ENCODE peak calls at places on chromosomes 7 and 10, in four cellular contexts. One of them, this sample, is unnamed.
A peak's percentile ranks its signal among the peaks of the same experiment; 100 is the strongest.

GRCh38 chr7:117065585-117066150 is 112.4 kb downstream of the ST7 start:
- DNase-seq in foreskin keratinocyte: no peak
- DNase-seq in breast epithelium: no peak
- DNase-seq in right cardiac atrium: no peak
- DNase-seq in this sample: no peak

GRCh38 chr7:100803398-100804161 is 23.7 kb downstream of the EPHB4 start:
- DNase-seq in foreskin keratinocyte: peak; percentile 54
- DNase-seq in breast epithelium: peak; percentile 79
- DNase-seq in right cardiac atrium: peak; percentile 84
- DNase-seq in this sample: peak; percentile 84

GRCh38 chr7:4825081-4825480 is 36.7 kb downstream of the PAPOLB start:
- DNase-seq in foreskin keratinocyte: no peak
- DNase-seq in breast epithelium: no peak
- DNase-seq in right cardiac atrium: no peak
- DNase-seq in this sample: no peak

GRCh38 chr10:86899670-86900276 is 57.6 kb downstream of the MMRN2 start:
- DNase-seq in foreskin keratinocyte: no peak
- DNase-seq in breast epithelium: peak; percentile 56
- DNase-seq in right cardiac atrium: no peak
- DNase-seq in this sample: peak; percentile 73

GRCh38 chr7:117072620-117073118 is 119.4 kb downstream of the ST7 start:
- DNase-seq in foreskin keratinocyte: no peak
- DNase-seq in breast epithelium: no peak
- DNase-seq in right cardiac atrium: peak; percentile 79
- DNase-seq in this sample: no peak

GRCh38 chr10:103828107-103828506 is 27.3 kb downstream of the SH3PXD2A start:
- DNase-seq in foreskin keratinocyte: peak; percentile 85
- DNase-seq in breast epithelium: no peak
- DNase-seq in right cardiac atrium: no peak
- DNase-seq in this sample: no peak

GRCh38 chr7:114478384-114478783 is 63.8 kb downstream of the FOXP2 start:
- DNase-seq in foreskin keratinocyte: no peak
- DNase-seq in breast epithelium: no peak
- DNase-seq in right cardiac atrium: no peak
- DNase-seq in this sample: no peak

GRCh38 chr7:17528636-17529035 is 230.2 kb downstream of the AHR start:
- DNase-seq in foreskin keratinocyte: no peak
- DNase-seq in breast epithelium: no peak
- DNase-seq in right cardiac atrium: no peak
- DNase-seq in this sample: no peak

GRCh38 chr7:114952296-114952695 is 30.4 kb downstream of the MDFIC start:
- DNase-seq in foreskin keratinocyte: no peak
- DNase-seq in breast epithelium: no peak
- DNase-seq in right cardiac atrium: no peak
- DNase-seq in this sample: no peak

GRCh38 chr7:90412458-90413184 is 9.4 kb downstream of the CLDN12 start:
- DNase-seq in foreskin keratinocyte: no peak
- DNase-seq in breast epithelium: peak; percentile 74
- DNase-seq in right cardiac atrium: no peak
- DNase-seq in this sample: peak; percentile 15

GRCh38 chr7:130359276-130359857 is 14.8 kb downstream of the CPA5 start:
- DNase-seq in foreskin keratinocyte: peak; percentile 77
- DNase-seq in breast epithelium: peak; percentile 19
- DNase-seq in right cardiac atrium: no peak
- DNase-seq in this sample: no peak

GRCh38 chr7:95545007-95545615 is 51.2 kb downstream of the PDK4 start:
- DNase-seq in foreskin keratinocyte: peak; percentile 32
- DNase-seq in breast epithelium: no peak
- DNase-seq in right cardiac atrium: no peak
- DNase-seq in this sample: no peak

GRCh38 chr7:18866359-18867036 is 250.9 kb downstream of the TWIST1 start:
- DNase-seq in foreskin keratinocyte: peak; percentile 88
- DNase-seq in breast epithelium: no peak
- DNase-seq in right cardiac atrium: peak; percentile 82
- DNase-seq in this sample: no peak

GRCh38 chr7:90271753-90272152 is 26.8 kb downstream of the CFAP69 start:
- DNase-seq in foreskin keratinocyte: no peak
- DNase-seq in breast epithelium: no peak
- DNase-seq in right cardiac atrium: no peak
- DNase-seq in this sample: no peak

GRCh38 chr10:50216894-50217293 is 34.4 kb downstream of the ASAH2 start:
- DNase-seq in foreskin keratinocyte: no peak
- DNase-seq in breast epithelium: no peak
- DNase-seq in right cardiac atrium: no peak
- DNase-seq in this sample: no peak

GRCh38 chr10:75658496-75658895 is 227.1 kb downstream of the LRMDA start:
- DNase-seq in foreskin keratinocyte: no peak
- DNase-seq in breast epithelium: no peak
- DNase-seq in right cardiac atrium: no peak
- DNase-seq in this sample: no peak

GRCh38 chr10:86017841-86018734 is 348.5 kb downstream of the GRID1 start:
- DNase-seq in foreskin keratinocyte: no peak
- DNase-seq in breast epithelium: no peak
- DNase-seq in right cardiac atrium: peak; percentile 40
- DNase-seq in this sample: no peak

GRCh38 chr7:123208793-123209192 is 9.0 kb upstream of the SLC13A1 start:
- DNase-seq in foreskin keratinocyte: no peak
- DNase-seq in breast epithelium: no peak
- DNase-seq in right cardiac atrium: no peak
- DNase-seq in this sample: no peak

GRCh38 chr7:26198133-26198780 is 2.3 kb downstream of the HNRNPA2B1 start:
- DNase-seq in foreskin keratinocyte: no peak
- DNase-seq in breast epithelium: no peak
- DNase-seq in right cardiac atrium: no peak
- DNase-seq in this sample: no peak

GRCh38 chr7:45597286-45597984 is 23.3 kb downstream of the ADCY1 start:
- DNase-seq in foreskin keratinocyte: no peak
- DNase-seq in breast epithelium: no peak
- DNase-seq in right cardiac atrium: no peak
- DNase-seq in this sample: no peak

GRCh38 chr10:98619446-98619845 is 172.7 kb upstream of the HPS1 start:
- DNase-seq in foreskin keratinocyte: no peak
- DNase-seq in breast epithelium: no peak
- DNase-seq in right cardiac atrium: no peak
- DNase-seq in this sample: no peak

GRCh38 chr10:11757452-11757819 is 15.3 kb downstream of the ECHDC3 start:
- DNase-seq in foreskin keratinocyte: peak; percentile 88
- DNase-seq in breast epithelium: no peak
- DNase-seq in right cardiac atrium: peak; percentile 74
- DNase-seq in this sample: peak; percentile 38

GRCh38 chr10:88154596-88155250 is 291.3 kb downstream of the PTEN start:
- DNase-seq in foreskin keratinocyte: no peak
- DNase-seq in breast epithelium: no peak
- DNase-seq in right cardiac atrium: no peak
- DNase-seq in this sample: no peak

GRCh38 chr7:147245274-147245673 is 1128.7 kb downstream of the CNTNAP2 start:
- DNase-seq in foreskin keratinocyte: no peak
- DNase-seq in breast epithelium: no peak
- DNase-seq in right cardiac atrium: peak; percentile 17
- DNase-seq in this sample: peak; percentile 56

GRCh38 chr7:30349170-30349569 is 64.8 kb downstream of the ZNRF2 start:
- DNase-seq in foreskin keratinocyte: no peak
- DNase-seq in breast epithelium: no peak
- DNase-seq in right cardiac atrium: no peak
- DNase-seq in this sample: no peak

GRCh38 chr7:129741743-129742213 is 130.3 kb downstream of the NRF1 start:
- DNase-seq in foreskin keratinocyte: no peak
- DNase-seq in breast epithelium: no peak
- DNase-seq in right cardiac atrium: no peak
- DNase-seq in this sample: no peak

GRCh38 chr7:143381427-143382125 is 431 bp downstream of the ZYX start:
- DNase-seq in foreskin keratinocyte: no peak
- DNase-seq in breast epithelium: peak; percentile 82
- DNase-seq in right cardiac atrium: peak; percentile 79
- DNase-seq in this sample: peak; percentile 49

GRCh38 chr7:84070770-84071169 is 123.8 kb downstream of the SEMA3A start:
- DNase-seq in foreskin keratinocyte: no peak
- DNase-seq in breast epithelium: no peak
- DNase-seq in right cardiac atrium: no peak
- DNase-seq in this sample: no peak

GRCh38 chr10:18340496-18341051 is 200.3 kb downstream of the CACNB2 start:
- DNase-seq in foreskin keratinocyte: no peak
- DNase-seq in breast epithelium: no peak
- DNase-seq in right cardiac atrium: peak; percentile 32
- DNase-seq in this sample: no peak

GRCh38 chr7:55992346-55992745 is 28.0 kb downstream of the NIPSNAP2 start:
- DNase-seq in foreskin keratinocyte: no peak
- DNase-seq in breast epithelium: no peak
- DNase-seq in right cardiac atrium: no peak
- DNase-seq in this sample: no peak

GRCh38 chr10:62374862-62375710 is 917 bp downstream of the ZNF365 start:
- DNase-seq in foreskin keratinocyte: no peak
- DNase-seq in breast epithelium: no peak
- DNase-seq in right cardiac atrium: no peak
- DNase-seq in this sample: no peak

GRCh38 chr7:148014473-148014872 is 576.1 kb upstream of the C7orf33 start:
- DNase-seq in foreskin keratinocyte: no peak
- DNase-seq in breast epithelium: no peak
- DNase-seq in right cardiac atrium: no peak
- DNase-seq in this sample: no peak

GRCh38 chr7:18505870-18506460 is 10.4 kb downstream of the HDAC9 start:
- DNase-seq in foreskin keratinocyte: no peak
- DNase-seq in breast epithelium: no peak
- DNase-seq in right cardiac atrium: no peak
- DNase-seq in this sample: no peak

GRCh38 chr7:86598311-86598710 is 45.4 kb upstream of the GRM3 start:
- DNase-seq in foreskin keratinocyte: no peak
- DNase-seq in breast epithelium: no peak
- DNase-seq in right cardiac atrium: no peak
- DNase-seq in this sample: peak; percentile 36

GRCh38 chr7:73437699-73438416 is 4.3 kb downstream of the FZD9 start:
- DNase-seq in foreskin keratinocyte: no peak
- DNase-seq in breast epithelium: no peak
- DNase-seq in right cardiac atrium: peak; percentile 22
- DNase-seq in this sample: no peak

DNA sequence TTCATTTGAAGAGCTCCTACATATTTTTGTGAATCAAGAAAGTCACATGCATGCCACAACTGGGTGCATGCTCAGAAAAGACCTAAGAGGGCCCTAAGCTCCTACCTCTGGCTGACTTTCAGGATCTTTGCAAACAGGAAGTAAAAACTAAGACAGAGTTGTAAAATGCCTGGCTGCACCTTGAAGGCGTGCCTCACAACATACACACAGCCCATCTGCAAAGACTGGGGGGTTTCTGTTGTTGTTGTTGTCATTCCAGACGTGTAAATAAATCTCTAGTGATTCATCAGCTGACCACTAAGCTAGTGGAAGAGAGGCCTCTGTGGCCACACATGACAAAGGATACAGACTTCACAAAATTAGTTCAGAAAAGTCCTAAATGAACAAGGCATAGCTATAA is 31.8 kb downstream of the SMURF1 start:
- DNase-seq in foreskin keratinocyte: no peak
- DNase-seq in breast epithelium: no peak
- DNase-seq in right cardiac atrium: no peak
- DNase-seq in this sample: no peak
- H3K4me1 ChIP-seq in foreskin keratinocyte: peaks cover 52% of the 10 kb centered on the region
- H3K4me1 ChIP-seq in breast epithelium: no peaks in the 10 kb centered on the region
- H3K4me1 ChIP-seq in right cardiac atrium: peaks cover 13% of the 10 kb centered on the region
- H3K4me1 ChIP-seq in this sample: peaks cover 9% of the 10 kb centered on the region

DNA sequence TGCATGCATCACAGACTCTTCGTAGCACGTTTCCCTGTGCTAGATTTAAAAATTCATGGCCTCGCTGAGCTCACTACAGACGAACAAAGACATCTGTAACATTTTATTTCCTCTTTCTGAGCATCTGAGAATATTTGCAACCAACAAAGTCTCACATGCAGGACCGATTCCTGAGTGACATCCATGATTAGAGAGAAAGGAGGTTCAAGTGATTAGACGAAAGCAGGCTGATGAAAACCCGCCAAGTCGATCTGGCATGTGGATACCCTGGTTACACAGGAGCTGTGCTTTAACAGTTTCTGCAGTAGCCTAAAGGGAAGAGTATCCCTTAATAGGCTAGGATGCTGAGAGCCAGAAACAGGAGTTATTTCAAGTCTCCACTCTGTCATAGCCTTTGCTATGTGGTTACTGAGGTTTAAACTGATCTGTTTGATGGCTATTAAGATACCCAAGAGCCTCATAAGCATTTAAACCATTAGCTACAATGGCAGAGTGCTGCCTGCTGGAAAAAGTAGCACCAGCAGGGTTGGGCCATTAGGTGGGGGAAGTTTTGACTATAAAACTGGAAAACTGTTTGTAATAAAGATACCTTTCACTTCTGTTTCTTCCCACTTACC is 82.4 kb downstream of the PRKCQ start:
- DNase-seq in foreskin keratinocyte: no peak
- DNase-seq in breast epithelium: no peak
- DNase-seq in right cardiac atrium: no peak
- DNase-seq in this sample: no peak
- H3K27ac ChIP-seq in foreskin keratinocyte: no peak overlapping the region
- H3K27ac ChIP-seq in breast epithelium: no peak overlapping the region
- H3K27ac ChIP-seq in right cardiac atrium: no peak overlapping the region
- H3K27ac ChIP-seq in this sample: no peak overlapping the region

GRCh38 chr7:506391-506831 is 13.2 kb downstream of the PDGFA start:
- DNase-seq in foreskin keratinocyte: no peak
- DNase-seq in breast epithelium: no peak
- DNase-seq in right cardiac atrium: peak; percentile 12
- DNase-seq in this sample: no peak
- H3K4me1 ChIP-seq in foreskin keratinocyte: peaks cover under 1% of the 10 kb centered on the region
- H3K4me1 ChIP-seq in breast epithelium: no peaks in the 10 kb centered on the region
- H3K4me1 ChIP-seq in right cardiac atrium: no peaks in the 10 kb centered on the region
- H3K4me1 ChIP-seq in this sample: peaks cover 25% of the 10 kb centered on the region

GRCh38 chr7:22588396-22588795 is 88.4 kb upstream of the STEAP1B start:
- DNase-seq in foreskin keratinocyte: no peak
- DNase-seq in breast epithelium: no peak
- DNase-seq in right cardiac atrium: no peak
- DNase-seq in this sample: no peak
- H3K27ac ChIP-seq in foreskin keratinocyte: no peak overlapping the region
- H3K27ac ChIP-seq in breast epithelium: no peak overlapping the region
- H3K27ac ChIP-seq in right cardiac atrium: peak overlapping the region; percentile 51
- H3K27ac ChIP-seq in this sample: no peak overlapping the region

GRCh38 chr10:70586348-70586930 is 16.1 kb downstream of the PRF1 start:
- DNase-seq in foreskin keratinocyte: no peak
- DNase-seq in breast epithelium: no peak
- DNase-seq in right cardiac atrium: no peak
- DNase-seq in this sample: no peak

GRCh38 chr10:70584366-70584765 is 18.2 kb downstream of the PRF1 start:
- DNase-seq in foreskin keratinocyte: no peak
- DNase-seq in breast epithelium: no peak
- DNase-seq in right cardiac atrium: no peak
- DNase-seq in this sample: no peak

GRCh38 chr10:70582793-70583700 is 19.5 kb downstream of the PRF1 start:
- DNase-seq in foreskin keratinocyte: no peak
- DNase-seq in breast epithelium: no peak
- DNase-seq in right cardiac atrium: no peak
- DNase-seq in this sample: no peak

GRCh38 chr10:70585555-70586243 is 16.8 kb downstream of the PRF1 start:
- DNase-seq in foreskin keratinocyte: no peak
- DNase-seq in breast epithelium: no peak
- DNase-seq in right cardiac atrium: no peak
- DNase-seq in this sample: no peak

GRCh38 chr10:70584941-70585544 is 17.5 kb downstream of the PRF1 start:
- DNase-seq in foreskin keratinocyte: no peak
- DNase-seq in breast epithelium: no peak
- DNase-seq in right cardiac atrium: no peak
- DNase-seq in this sample: peak; percentile 65
- H3K4me1 ChIP-seq in foreskin keratinocyte: no peaks in the 10 kb centered on the region
- H3K4me1 ChIP-seq in breast epithelium: no peaks in the 10 kb centered on the region
- H3K4me1 ChIP-seq in right cardiac atrium: peaks cover 12% of the 10 kb centered on the region
- H3K4me1 ChIP-seq in this sample: peaks cover 22% of the 10 kb centered on the region

GRCh38 chr10:5447611-5448071 is 35.3 kb downstream of the NET1 start:
- DNase-seq in foreskin keratinocyte: no peak
- DNase-seq in breast epithelium: no peak
- DNase-seq in right cardiac atrium: no peak
- DNase-seq in this sample: peak; percentile 71
- H3K27ac ChIP-seq in foreskin keratinocyte: peak overlapping the region; percentile 77
- H3K27ac ChIP-seq in breast epithelium: peak overlapping the region; percentile 88
- H3K27ac ChIP-seq in right cardiac atrium: no peak overlapping the region
- H3K27ac ChIP-seq in this sample: peak overlapping the region; percentile 74

This sample was measured in K562.